ENCODE peak calls at places on chromosomes 5 and 9, in four cellular contexts. G is epithelial cell of esophagus, Y is lung, H is IMR-90. V is an unnamed sample.

GRCh38 chr5:170601608-170602007 is 97.8 kb downstream of the KCNIP1 start:
- DNase-seq in H (no peak), Y (no peak), G (no peak), V (no peak)

GRCh38 chr9:131272212-131272611 is 4.1 kb downstream of the FAM78A start:
- DNase-seq in H (no peak), Y (no peak), G (no peak), V (peak; percentile 35)

GRCh38 chr5:173689171-173689676 is 72.8 kb upstream of the BOD1 start:
- DNase-seq in G (no peak), Y (peak; percentile 33), H (no peak), V (no peak)

GRCh38 chr5:73907164-73907563 is 281.2 kb downstream of the ARHGEF28 start:
- DNase-seq in H (no peak), G (no peak), Y (no peak), V (no peak)

GRCh38 chr9:93133641-93134017 is 422 bp downstream of the NINJ1 start:
- DNase-seq in Y (peak; percentile 73), G (peak; percentile 36), H (peak; percentile 94), V (peak; percentile 74)

GRCh38 chr5:177427919-177428573 is 1.6 kb downstream of the GRK6 start:
- DNase-seq in H (no peak), G (no peak), Y (no peak), V (peak; percentile 57)

GRCh38 chr9:27212191-27212590 is 84.8 kb downstream of the EQTN start:
- DNase-seq in H (peak; percentile 37), G (peak; percentile 84), Y (no peak), V (no peak)

GRCh38 chr9:131013015-131013755 is 4.2 kb downstream of the LAMC3 start:
- DNase-seq in G (no peak), Y (no peak), H (no peak), V (no peak)

GRCh38 chr5:121962347-121962670 is 534 bp downstream of the SRFBP1 start:
- DNase-seq in G (no peak), H (no peak), Y (no peak), V (peak; percentile 71)

GRCh38 chr9:89804766-89805531 is 200.1 kb downstream of the GADD45G start:
- DNase-seq in H (no peak), Y (no peak), G (no peak), V (no peak)

GRCh38 chr9:113589890-113590289 is 126.4 kb downstream of the RGS3 start:
- DNase-seq in Y (no peak), G (peak; percentile 55), H (peak; percentile 66), V (no peak)

GRCh38 chr5:140109818-140110733 is 3.8 kb upstream of the PURA start:
- DNase-seq in G (no peak), Y (no peak), H (no peak), V (no peak)

GRCh38 chr5:140557136-140557805 is at the start of gene SRA1:
- DNase-seq in Y (peak; percentile 93), H (peak; percentile 87), G (peak; percentile 94), V (peak; percentile 93)

GRCh38 chr5:147084702-147085101 is 150.1 kb upstream of the STK32A start:
- DNase-seq in H (no peak), G (no peak), Y (no peak), V (no peak)

GRCh38 chr9:128392302-128393152 is 21.4 kb downstream of the URM1 start:
- DNase-seq in G (no peak), H (no peak), Y (no peak), V (no peak)

GRCh38 chr9:33443504-33444154 is 3.8 kb downstream of the AQP3 start:
- DNase-seq in H (no peak), Y (no peak), G (no peak), V (no peak)
- TF ChIP-seq CTCF in H (no peak), Y (no peak), G (no peak), V (no peak)

GRCh38 chr9:88400021-88400420 is 11.8 kb downstream of the SPIN1 start:
- DNase-seq in H (peak; percentile 92), G (peak; percentile 64), Y (no peak), V (no peak)
- H3K4me3 ChIP-seq in H (no peak overlapping the region), G (no peak overlapping the region), Y (no peak overlapping the region), V (no peak overlapping the region)

GRCh38 chr5:66518052-66518451 is 78.1 kb upstream of the MAST4 start:
- DNase-seq in Y (no peak), G (no peak), H (no peak), V (no peak)
- TF ChIP-seq CTCF in Y (no peak), G (no peak), H (no peak), V (no peak)

GRCh38 chr5:54523534-54523933 is 6.0 kb downstream of the SNX18 start:
- DNase-seq in H (no peak), G (no peak), Y (no peak), V (no peak)
- H3K4me3 ChIP-seq in H (peak overlapping the region; percentile 10), G (no peak overlapping the region), Y (no peak overlapping the region), V (no peak overlapping the region)

GRCh38 chr5:136686192-136686872 is 321.0 kb upstream of the TRPC7 start:
- DNase-seq in H (peak; percentile 26), Y (no peak), G (peak; percentile 84), V (peak; percentile 15)
- TF ChIP-seq CTCF in H (peak; percentile 47), Y (no peak), G (peak; percentile 75), V (peak; percentile 32)